ENCODE peak calls at places on chromosome 13, in nine cellular contexts. L is CD8-positive, alpha-beta memory T cell; I is HAP-1; K is neural progenitor cell; P is tibial nerve; E is upper lobe of right lung; Q is transverse colon; U is adrenal gland; F is heart left ventricle. C is an unnamed sample. For H3K4me1, the result is how much of the 10 kb centered on the place peaks cover.

GRCh38 chr13:83325454-83325853 is 556.8 kb downstream of the SLITRK1 start:
- DNase-seq in L (no peak), I (no peak), K (no peak), P (no peak), E (no peak), Q (no peak), U (no peak), F (no peak), C (no peak)

GRCh38 chr13:32135655-32136054 is 104.1 kb downstream of the FRY start:
- DNase-seq in L (no peak), I (no peak), K (no peak), P (no peak), E (no peak), Q (no peak), U (no peak), F (no peak), C (no peak)

GRCh38 chr13:46964789-46965527 is 68.1 kb upstream of the HTR2A start:
- DNase-seq in L (no peak), I (no peak), K (no peak), P (no peak), E (no peak), Q (no peak), U (no peak), F (no peak), C (no peak)

GRCh38 chr13:73684750-73685149 is 449.5 kb downstream of the KLF12 start:
- DNase-seq in L (no peak), I (no peak), K (no peak), P (no peak), E (no peak), Q (no peak), U (no peak), F (no peak), C (no peak)

GRCh38 chr13:74444161-74444571 is 310.0 kb upstream of the KLF12 start:
- DNase-seq in L (no peak), I (peak), K (no peak), P (no peak), E (no peak), Q (no peak), U (no peak), F (no peak), C (no peak)

GRCh38 chr13:65133094-65133493 is 2097.0 kb downstream of the PCDH9 start:
- DNase-seq in L (no peak), I (no peak), K (peak), P (no peak), E (no peak), Q (no peak), U (no peak), F (no peak), C (no peak)

GRCh38 chr13:76693086-76693485 is 193.1 kb downstream of the KCTD12 start:
- DNase-seq in L (no peak), I (no peak), K (no peak), P (no peak), E (no peak), Q (no peak), U (no peak), F (no peak), C (no peak)

GRCh38 chr13:79445968-79446645 is 34.8 kb upstream of the NDFIP2 start:
- DNase-seq in L (no peak), I (no peak), K (peak), P (no peak), E (no peak), Q (no peak), U (no peak), F (no peak), C (peak)

GRCh38 chr13:27638521-27638920 is 16.8 kb downstream of the POLR1D start:
- DNase-seq in L (no peak), I (peak), K (no peak), P (no peak), E (no peak), Q (no peak), U (peak), F (no peak), C (no peak)

GRCh38 chr13:101514695-101515275 is 62.3 kb downstream of the ITGBL1 start:
- DNase-seq in L (peak), I (peak), K (peak), P (peak), E (no peak), Q (no peak), U (peak), F (no peak), C (no peak)

GRCh38 chr13:49559006-49559405 is 26.4 kb downstream of the RCBTB1 start:
- DNase-seq in L (no peak), I (no peak), K (no peak), P (no peak), E (no peak), Q (no peak), U (no peak), F (no peak), C (no peak)

GRCh38 chr13:41848435-41849255 is 112.3 kb downstream of the VWA8 start:
- DNase-seq in L (no peak), I (no peak), K (no peak), P (no peak), E (no peak), Q (no peak), U (no peak), F (no peak), C (no peak)

GRCh38 chr13:33146843-33147611 is 130.8 kb downstream of the KL start:
- DNase-seq in L (no peak), I (no peak), K (no peak), P (no peak), E (no peak), Q (no peak), U (no peak), F (no peak), C (peak)

GRCh38 chr13:29924482-29924884 is 74.1 kb upstream of the UBL3 start:
- DNase-seq in L (no peak), I (no peak), K (no peak), P (no peak), E (no peak), Q (no peak), U (no peak), F (no peak), C (no peak)

GRCh38 chr13:51683537-51684050 is 99.3 kb downstream of the WDFY2 start:
- DNase-seq in L (no peak), I (no peak), K (no peak), P (no peak), E (no peak), Q (no peak), U (no peak), F (no peak), C (no peak)

GRCh38 chr13:88937381-88937780 is 1266.2 kb downstream of the SLITRK5 start:
- DNase-seq in L (no peak), I (no peak), K (no peak), P (no peak), E (no peak), Q (no peak), U (no peak), F (no peak), C (no peak)

GRCh38 chr13:76632388-76633044 is 253.7 kb downstream of the KCTD12 start:
- DNase-seq in L (no peak), I (no peak), K (peak), P (no peak), E (no peak), Q (no peak), U (no peak), F (no peak), C (no peak)

GRCh38 chr13:95176611-95177259 is 124.5 kb downstream of the ABCC4 start:
- DNase-seq in L (no peak), I (no peak), K (no peak), P (no peak), E (no peak), Q (no peak), U (no peak), F (no peak), C (peak)

GRCh38 chr13:46753137-46753536 is 43.8 kb downstream of the ESD start:
- DNase-seq in L (no peak), I (no peak), K (no peak), P (no peak), E (no peak), Q (no peak), U (no peak), F (no peak), C (no peak)

GRCh38 chr13:46173656-46174055 is 8.3 kb downstream of the LCP1 start:
- DNase-seq in L (peak), I (no peak), K (no peak), P (no peak), E (no peak), Q (no peak), U (no peak), F (no peak), C (no peak)

GRCh38 chr13:92657565-92657964 is 569.0 kb upstream of the GPC6 start:
- DNase-seq in L (no peak), I (no peak), K (no peak), P (no peak), E (no peak), Q (no peak), U (no peak), F (no peak), C (no peak)

GRCh38 chr13:113546571-113547247 is 37.8 kb upstream of the TFDP1 start:
- DNase-seq in L (no peak), I (no peak), K (no peak), P (peak), E (peak), Q (peak), U (peak), F (peak), C (no peak)

GRCh38 chr13:60583911-60584753 is 187.1 kb downstream of the TDRD3 start:
- DNase-seq in L (no peak), I (no peak), K (peak), P (peak), E (no peak), Q (peak), U (no peak), F (no peak), C (no peak)

GRCh38 chr13:60147361-60147760 is 16.4 kb downstream of the DIAPH3 start:
- DNase-seq in L (no peak), I (no peak), K (no peak), P (no peak), E (no peak), Q (no peak), U (no peak), F (no peak), C (no peak)

GRCh38 chr13:102944821-102945220 is 99.0 kb downstream of the ERCC5 start:
- DNase-seq in L (no peak), I (no peak), K (no peak), P (no peak), E (no peak), Q (no peak), U (no peak), F (no peak), C (no peak)

GRCh38 chr13:102940143-102940542 is 94.3 kb downstream of the ERCC5 start:
- DNase-seq in L (no peak), I (no peak), K (no peak), P (no peak), E (no peak), Q (no peak), U (no peak), F (no peak), C (no peak)

GRCh38 chr13:102948006-102948405 is 102.2 kb downstream of the ERCC5 start:
- DNase-seq in L (no peak), I (peak), K (peak), P (peak), E (no peak), Q (no peak), U (no peak), F (no peak), C (no peak)

GRCh38 chr13:102940770-102941169 is 94.9 kb downstream of the ERCC5 start:
- DNase-seq in L (no peak), I (no peak), K (no peak), P (no peak), E (no peak), Q (no peak), U (no peak), F (no peak), C (no peak)

GRCh38 chr13:102945324-102945815 is 99.5 kb downstream of the ERCC5 start:
- DNase-seq in L (no peak), I (no peak), K (no peak), P (no peak), E (no peak), Q (no peak), U (no peak), F (no peak), C (no peak)
- H3K4me1 ChIP-seq in L (under half), I (under half), K (under half), P (under half), E (under half), Q (under half), U (under half), F (under half), C (under half)

GRCh38 chr13:19860884-19861655 is 2.4 kb downstream of the ZMYM5 start:
- DNase-seq in L (no peak), I (no peak), K (peak), P (no peak), E (no peak), Q (no peak), U (peak), F (no peak), C (no peak)
- H3K4me1 ChIP-seq in L (under half), I (under half), K (under half), P (under half), E (under half), Q (under half), U (under half), F (under half), C (under half)

GRCh38 chr13:44141725-44142539 is 231.7 kb upstream of the SERP2 start:
- DNase-seq in L (peak), I (peak), K (peak), P (peak), E (peak), Q (peak), U (peak), F (peak), C (peak)

GRCh38 chr13:44142911-44143665 is 230.5 kb upstream of the SERP2 start:
- DNase-seq in L (no peak), I (no peak), K (no peak), P (no peak), E (no peak), Q (no peak), U (no peak), F (no peak), C (no peak)

GRCh38 chr13:44140146-44140545 is 233.5 kb upstream of the SERP2 start:
- DNase-seq in L (no peak), I (no peak), K (peak), P (no peak), E (no peak), Q (peak), U (no peak), F (no peak), C (no peak)

GRCh38 chr13:44141213-44141724 is 232.4 kb upstream of the SERP2 start:
- DNase-seq in L (no peak), I (no peak), K (peak), P (peak), E (peak), Q (no peak), U (no peak), F (no peak), C (no peak)

DNA sequence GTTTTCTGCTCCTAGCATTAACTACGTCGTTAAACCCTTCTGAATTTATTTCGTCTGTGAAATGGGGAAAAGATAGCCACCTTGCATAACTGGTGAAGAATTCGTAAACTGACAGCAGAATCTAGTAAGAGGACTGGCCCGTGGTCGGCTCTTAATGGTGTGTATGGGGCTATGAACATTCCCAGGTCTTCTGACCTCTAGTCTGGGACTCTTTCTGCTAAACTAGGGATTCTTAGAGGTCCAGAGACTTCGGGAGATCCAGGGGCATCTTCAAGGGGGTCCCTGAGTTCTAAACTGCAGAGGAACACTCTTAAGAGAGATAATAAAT is 231.1 kb upstream of the SERP2 start:
- DNase-seq in L (no peak), I (no peak), K (no peak), P (peak), E (no peak), Q (no peak), U (no peak), F (no peak), C (no peak)
- H3K4me1 ChIP-seq in L (under half), I (under half), K (under half), P (under half), E (under half), Q (under half), U (under half), F (under half), C (under half)

GRCh38 chr13:99316657-99317244 is 9.6 kb upstream of the GPR183 start:
- DNase-seq in L (no peak), I (no peak), K (no peak), P (no peak), E (peak), Q (no peak), U (no peak), F (no peak), C (no peak)
- H3K4me1 ChIP-seq in L (half or more), I (under half), K (under half), P (under half), E (under half), Q (under half), U (under half), F (under half), C (half or more)

GRCh38 chr13:40403509-40404241 is 262.8 kb downstream of the FOXO1 start:
- DNase-seq in L (no peak), I (no peak), K (no peak), P (no peak), E (no peak), Q (no peak), U (no peak), F (peak), C (no peak)
- H3K4me1 ChIP-seq in L (under half), I (under half), K (under half), P (under half), E (under half), Q (under half), U (under half), F (under half), C (under half)

C was measured in CD4-positive, CD25-positive, alpha-beta regulatory T cell.